ENCODE peak calls at places on chromosomes 12 and 14, in five cellular contexts. E is body of pancreas, G is cardiac muscle cell, L is A673, U is AG10803. Z is an unnamed sample.
A peak's percentile ranks its signal among the peaks of the same experiment; 100 is the strongest.

GRCh38 chr14:35669782-35670181 is 135.8 kb downstream of the INSM2 start:
- DNase-seq in E (no peak), G (no peak), L (no peak), U (peak; percentile 1), Z (peak; percentile 59)

GRCh38 chr12:94725375-94726168 is 75.2 kb upstream of the TMCC3 start:
- DNase-seq in E (peak; percentile 34), G (peak; percentile 17), L (peak; percentile 64), U (peak; percentile 17), Z (peak; percentile 34)

GRCh38 chr14:54818201-54819133 is 84.2 kb downstream of the GCH1 start:
- DNase-seq in E (peak; percentile 54), G (no peak), L (peak; percentile 95), U (peak; percentile 77), Z (peak; percentile 91)

GRCh38 chr12:118237908-118238307 is 102.0 kb downstream of the PEBP1 start:
- DNase-seq in E (no peak), G (no peak), L (no peak), U (peak; percentile 13), Z (peak; percentile 45)

GRCh38 chr12:57813971-57814771 is 4.4 kb downstream of the AVIL start:
- DNase-seq in E (no peak), G (no peak), L (no peak), U (no peak), Z (peak; percentile 23)

GRCh38 chr14:75561013-75561432 is 17.4 kb upstream of the FLVCR2 start:
- DNase-seq in E (peak; percentile 91), G (peak; percentile 91), L (peak; percentile 64), U (peak; percentile 62), Z (peak; percentile 65)

GRCh38 chr14:88424573-88424972 is 39.1 kb downstream of the SPATA7 start:
- DNase-seq in E (no peak), G (no peak), L (no peak), U (peak; percentile 58), Z (peak; percentile 16)

GRCh38 chr12:118055144-118055557 is 5.8 kb downstream of the WSB2 start:
- DNase-seq in E (peak; percentile 54), G (peak; percentile 21), L (peak; percentile 81), U (no peak), Z (peak; percentile 27)

GRCh38 chr14:74135386-74135785 is 50.6 kb downstream of the LIN52 start:
- DNase-seq in E (no peak), G (no peak), L (no peak), U (peak; percentile 46), Z (no peak)

GRCh38 chr12:60308366-60309000 is 712.7 kb downstream of the SLC16A7 start:
- DNase-seq in E (no peak), G (no peak), L (no peak), U (peak; percentile 13), Z (no peak)

GRCh38 chr12:40286583-40286982 is 61.8 kb downstream of the LRRK2 start:
- DNase-seq in E (no peak), G (no peak), L (no peak), U (peak; percentile 4), Z (no peak)

GRCh38 chr12:4353785-4354208 is 25.7 kb downstream of the FGF23 start:
- DNase-seq in E (peak; percentile 2), G (peak; percentile 22), L (peak; percentile 24), U (no peak), Z (peak; percentile 4)

DNA sequence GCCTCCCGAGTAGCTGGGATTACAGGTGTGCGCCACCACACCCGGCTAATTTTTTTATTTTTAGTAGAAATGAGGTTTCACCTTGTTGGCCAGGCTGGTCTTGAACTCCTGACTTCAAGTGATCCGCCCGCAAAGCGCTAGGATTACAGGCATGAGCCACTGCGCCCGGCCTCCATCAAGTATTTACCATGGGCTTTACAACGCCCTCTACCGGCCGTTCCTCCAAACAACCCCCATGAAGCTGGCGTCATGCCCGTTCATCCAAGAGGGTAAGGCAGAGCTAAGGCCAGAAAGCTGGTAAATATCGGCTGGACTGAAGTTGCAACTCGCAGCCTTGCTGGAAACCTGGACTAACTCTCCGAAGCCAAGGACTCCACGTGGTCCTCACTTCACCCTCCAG is 41.6 kb downstream of the RNF34 start:
- DNase-seq in E (no peak), G (no peak), L (peak; percentile 28), U (no peak), Z (no peak)
- TF ChIP-seq CTCF in E (no peak), G (no peak), L (peak; percentile 37), U (peak; percentile 5), Z (no peak)

GRCh38 chr12:14059538-14059937 is 78.1 kb upstream of the GRIN2B start:
- DNase-seq in E (no peak), G (no peak), L (no peak), U (no peak), Z (no peak)

GRCh38 chr12:14066021-14066420 is 84.6 kb upstream of the GRIN2B start:
- DNase-seq in E (no peak), G (no peak), L (no peak), U (no peak), Z (no peak)

DNA sequence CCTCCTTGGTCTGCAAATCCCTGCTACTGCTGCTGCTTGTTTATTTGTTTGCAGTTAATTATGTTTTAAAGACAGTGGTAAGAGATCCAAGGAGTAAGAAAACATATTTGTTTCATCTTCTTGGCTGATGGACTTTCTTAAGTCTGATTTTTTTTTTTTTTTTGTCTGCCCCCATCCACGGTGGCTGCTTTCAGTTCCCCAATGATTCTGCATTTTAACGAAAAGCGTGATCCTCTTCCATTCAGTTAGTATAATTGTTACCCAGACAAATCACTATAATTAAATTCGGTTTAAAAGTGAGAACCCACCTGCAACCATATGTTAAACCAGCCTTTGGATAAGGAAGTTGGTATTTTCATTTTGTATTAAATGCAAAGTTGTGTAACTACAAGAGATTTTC is 83.7 kb upstream of the GRIN2B start:
- DNase-seq in E (no peak), G (no peak), L (no peak), U (no peak), Z (no peak)
- H3K4me3 ChIP-seq in E (no peak overlapping the region), G (no peak overlapping the region), L (no peak overlapping the region), U (no peak overlapping the region), Z (no peak overlapping the region)

DNA sequence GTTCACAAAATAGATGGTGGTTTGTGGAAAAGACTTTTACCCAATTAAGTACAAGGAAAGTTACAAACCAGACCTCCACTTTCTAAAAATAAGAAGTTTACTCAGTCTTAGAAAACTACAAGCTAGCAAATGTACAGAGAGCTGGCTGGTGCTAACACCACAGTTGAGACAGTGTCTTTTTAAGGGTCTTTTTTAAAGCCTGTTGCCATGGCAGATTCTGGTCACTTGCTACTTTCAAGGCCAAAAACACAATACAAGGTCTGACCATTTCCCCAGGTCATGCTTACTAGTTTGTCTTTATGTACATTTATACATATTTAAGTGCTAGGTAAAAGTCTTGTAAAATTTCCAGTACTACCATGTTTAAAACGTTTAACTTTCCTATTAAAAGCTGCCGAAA is 2.4 kb downstream of the BTG1 start:
- DNase-seq in E (no peak), G (no peak), L (no peak), U (no peak), Z (no peak)
- TF ChIP-seq CTCF in E (no peak), G (no peak), L (no peak), U (no peak), Z (no peak)

GRCh38 chr12:122203968-122204828 is 689 bp downstream of the B3GNT4 start:
- DNase-seq in E (no peak), G (peak; percentile 32), L (no peak), U (no peak), Z (no peak)
- H3K4me3 ChIP-seq in E (no peak overlapping the region), G (peak overlapping the region; percentile 35), L (peak overlapping the region; percentile 48), U (peak overlapping the region; percentile 26), Z (peak overlapping the region; percentile 17)

DNA sequence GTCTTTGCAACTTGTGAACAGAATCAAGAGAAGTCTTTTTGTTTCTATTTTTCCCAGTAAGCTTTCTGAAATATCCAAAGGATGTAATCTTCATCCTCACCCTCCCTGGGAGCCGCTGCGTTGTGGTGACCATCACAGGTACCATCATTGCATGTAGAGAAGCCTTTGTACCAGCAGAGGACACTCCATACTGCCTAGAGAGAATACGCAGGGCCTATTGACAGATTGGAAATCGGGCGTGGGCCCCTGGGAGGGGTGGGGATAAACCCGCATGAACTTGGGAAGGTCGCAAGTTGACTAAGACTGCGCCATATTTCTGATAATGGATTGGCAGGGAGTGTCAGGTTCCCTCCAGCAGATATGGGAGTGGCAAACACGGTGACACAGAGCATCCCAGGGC is 12.7 kb downstream of the KRT1 start:
- DNase-seq in E (no peak), G (no peak), L (peak; percentile 35), U (no peak), Z (no peak)
- TF ChIP-seq CTCF in E (peak; percentile 18), G (peak; percentile 29), L (peak; percentile 64), U (peak; percentile 36), Z (peak; percentile 16)

GRCh38 chr12:84910549-84911241 is 1.9 kb downstream of the SLC6A15 start:
- DNase-seq in E (no peak), G (no peak), L (peak; percentile 1), U (peak; percentile 16), Z (peak; percentile 63)
- H3K4me3 ChIP-seq in E (no peak overlapping the region), G (peak overlapping the region; percentile 48), L (peak overlapping the region; percentile 52), U (peak overlapping the region; percentile 68), Z (peak overlapping the region; percentile 71)

GRCh38 chr12:122860052-122860853 is 25.0 kb downstream of the HIP1R start:
- DNase-seq in E (peak; percentile 87), G (peak; percentile 87), L (peak; percentile 85), U (peak; percentile 71), Z (peak; percentile 69)
- TF ChIP-seq CTCF in E (peak; percentile 96), G (peak; percentile 86), L (peak; percentile 92), U (peak; percentile 82), Z (peak; percentile 83)

GRCh38 chr12:91327136-91327535 is 144.5 kb upstream of the DCN start:
- DNase-seq in E (no peak), G (no peak), L (no peak), U (peak; percentile 67), Z (no peak)
- H3K4me3 ChIP-seq in E (no peak overlapping the region), G (no peak overlapping the region), L (no peak overlapping the region), U (peak overlapping the region; percentile 10), Z (no peak overlapping the region)

GRCh38 chr14:96263347-96264199 is 7.6 kb downstream of the BDKRB1 start:
- DNase-seq in E (no peak), G (no peak), L (no peak), U (no peak), Z (no peak)

GRCh38 chr14:96264200-96264553 is 8.2 kb downstream of the BDKRB1 start:
- DNase-seq in E (no peak), G (no peak), L (no peak), U (no peak), Z (no peak)

GRCh38 chr14:96265387-96265786 is 9.4 kb downstream of the BDKRB1 start:
- DNase-seq in E (no peak), G (no peak), L (peak; percentile 66), U (no peak), Z (no peak)

GRCh38 chr14:96267336-96267735 is 11.3 kb downstream of the BDKRB1 start:
- DNase-seq in E (peak; percentile 71), G (peak; percentile 65), L (peak; percentile 79), U (peak; percentile 82), Z (peak; percentile 50)

GRCh38 chr14:96264850-96265249 is 8.8 kb downstream of the BDKRB1 start:
- DNase-seq in E (no peak), G (no peak), L (peak; percentile 21), U (peak; percentile 52), Z (no peak)
- TF ChIP-seq CTCF in E (peak; percentile 21), G (peak; percentile 73), L (peak; percentile 36), U (peak; percentile 66), Z (peak; percentile 43)

Z was measured in astrocyte of the spinal cord.